ENCODE peak calls at places on chromosome 3, in four cellular contexts. O, K, T and B are unnamed samples.
A peak's percentile ranks its signal among the peaks of the same experiment; 100 is the strongest.

GRCh38 chr3:139830817-139831216 is 104.2 kb upstream of the CLSTN2 start:
- DNase-seq in O (no peak), K (peak; percentile 45), T (no peak), B (no peak)

GRCh38 chr3:64361962-64362735 is 136.9 kb upstream of the PRICKLE2 start:
- DNase-seq in O (no peak), K (no peak), T (no peak), B (no peak)

GRCh38 chr3:38581774-38582173 is 67.7 kb downstream of the SCN5A start:
- DNase-seq in O (no peak), K (no peak), T (no peak), B (no peak)

GRCh38 chr3:73955671-73956070 is 330.9 kb upstream of the PDZRN3 start:
- DNase-seq in O (no peak), K (peak; percentile 96), T (no peak), B (no peak)

GRCh38 chr3:62611541-62612240 is 238.3 kb upstream of the FEZF2 start:
- DNase-seq in O (peak; percentile 64), K (no peak), T (no peak), B (no peak)

GRCh38 chr3:126320517-126321293 is 36.5 kb downstream of the KLF15 start:
- DNase-seq in O (no peak), K (no peak), T (no peak), B (no peak)

GRCh38 chr3:5226783-5227182 is 39.3 kb downstream of the EDEM1 start:
- DNase-seq in O (peak; percentile 49), K (peak; percentile 30), T (no peak), B (peak; percentile 6)

GRCh38 chr3:98359993-98360675 is 6.5 kb downstream of the OR5K4 start:
- DNase-seq in O (peak; percentile 28), K (no peak), T (no peak), B (no peak)

GRCh38 chr3:66948041-66948440 is 50.1 kb upstream of the KBTBD8 start:
- DNase-seq in O (no peak), K (no peak), T (no peak), B (no peak)

GRCh38 chr3:155179425-155179814 is 99.3 kb downstream of the MME start:
- DNase-seq in O (no peak), K (no peak), T (no peak), B (no peak)

GRCh38 chr3:179852117-179852886 is 184.4 kb downstream of the PEX5L start:
- DNase-seq in O (peak; percentile 85), K (no peak), T (no peak), B (peak; percentile 35)

GRCh38 chr3:114350690-114351089 is 56.9 kb downstream of the TIGIT start:
- DNase-seq in O (no peak), K (no peak), T (no peak), B (no peak)

GRCh38 chr3:14570089-14570488 is 29.9 kb upstream of the GRIP2 start:
- DNase-seq in O (no peak), K (no peak), T (no peak), B (no peak)

GRCh38 chr3:160616721-160617120 is 51.4 kb upstream of the KPNA4 start:
- DNase-seq in O (peak; percentile 77), K (no peak), T (no peak), B (peak; percentile 26)

GRCh38 chr3:11226042-11226370 is 46.2 kb upstream of the ATG7 start:
- DNase-seq in O (no peak), K (no peak), T (no peak), B (no peak)

GRCh38 chr3:188581791-188582190 is 427.8 kb downstream of the LPP start:
- DNase-seq in O (no peak), K (no peak), T (no peak), B (no peak)

GRCh38 chr3:101279765-101280385 is 40.5 kb downstream of the IMPG2 start:
- DNase-seq in O (peak; percentile 51), K (no peak), T (no peak), B (no peak)

GRCh38 chr3:170421147-170421641 is 2.5 kb downstream of the CLDN11 start:
- DNase-seq in O (no peak), K (no peak), T (no peak), B (no peak)

GRCh38 chr3:8996681-8997121 is 33.4 kb upstream of the RAD18 start:
- DNase-seq in O (peak; percentile 45), K (no peak), T (no peak), B (no peak)

GRCh38 chr3:108487439-108487838 is 23.0 kb downstream of the MYH15 start:
- DNase-seq in O (no peak), K (no peak), T (no peak), B (no peak)

GRCh38 chr3:183930069-183930468 is 45.4 kb upstream of the PARL start:
- DNase-seq in O (no peak), K (peak; percentile 51), T (no peak), B (no peak)

GRCh38 chr3:173739716-173740115 is 342.2 kb downstream of the NLGN1 start:
- DNase-seq in O (peak; percentile 74), K (no peak), T (no peak), B (no peak)

GRCh38 chr3:112604536-112604935 is 36.4 kb downstream of the CCDC80 start:
- DNase-seq in O (peak; percentile 74), K (no peak), T (peak; percentile 95), B (peak; percentile 77)

GRCh38 chr3:114231616-114232015 is 5.8 kb downstream of the ZNF80 start:
- DNase-seq in O (no peak), K (no peak), T (no peak), B (no peak)

GRCh38 chr3:46845397-46845859 is 17.8 kb downstream of the MYL3 start:
- DNase-seq in O (peak; percentile 46), K (no peak), T (peak; percentile 26), B (peak; percentile 9)

GRCh38 chr3:192901435-192901834 is 16.2 kb downstream of the MB21D2 start:
- DNase-seq in O (peak; percentile 99), K (no peak), T (peak; percentile 82), B (peak; percentile 91)

GRCh38 chr3:15405448-15406050 is 21.8 kb downstream of the METTL6 start:
- DNase-seq in O (peak; percentile 69), K (peak; percentile 36), T (no peak), B (no peak)

GRCh38 chr3:147384210-147385058 is 21.9 kb downstream of the ZIC4 start:
- DNase-seq in O (no peak), K (no peak), T (no peak), B (no peak)